ENCODE peak calls at places on chromosomes 4 and X, in seven cellular contexts. A, F, T, W, N, L and Q are unnamed samples.

GRCh38 chr4:138639018-138639876 is 376.3 kb upstream of the NOCT start:
- DNase-seq in A (no peak), F (no peak), T (peak; percentile 10), W (no peak), N (no peak), L (no peak), Q (no peak)

GRCh38 chr4:45063701-45064100 is 337.3 kb upstream of the GNPDA2 start:
- DNase-seq in A (peak; percentile 1), F (no peak), T (peak; percentile 26), W (no peak), N (no peak), L (no peak), Q (no peak)

GRCh38 chr4:189235599-189235998 is 705.1 kb upstream of the FRG1 start:
- DNase-seq in A (no peak), F (no peak), T (no peak), W (no peak), N (no peak), L (no peak), Q (no peak)

GRCh38 chrX:9466115-9466495 is 1.2 kb downstream of the TBL1X start:
- DNase-seq in A (peak; percentile 41), F (no peak), T (peak; percentile 65), W (no peak), N (peak; percentile 66), L (no peak), Q (no peak)

GRCh38 chr4:117949621-117950020 is 84.7 kb upstream of the NDST3 start:
- DNase-seq in A (no peak), F (no peak), T (no peak), W (no peak), N (no peak), L (no peak), Q (no peak)

GRCh38 chrX:150506020-150506419 is 62.4 kb upstream of the MTM1 start:
- DNase-seq in A (no peak), F (no peak), T (no peak), W (no peak), N (no peak), L (no peak), Q (no peak)

GRCh38 chr4:170109586-170110289 is 20.0 kb upstream of the AADAT start:
- DNase-seq in A (no peak), F (no peak), T (no peak), W (no peak), N (no peak), L (no peak), Q (no peak)

GRCh38 chr4:174398728-174399127 is 115.0 kb downstream of the CEP44 start:
- DNase-seq in A (no peak), F (no peak), T (no peak), W (no peak), N (peak; percentile 22), L (no peak), Q (no peak)

GRCh38 chrX:117839544-117839943 is 277.1 kb downstream of the KLHL13 start:
- DNase-seq in A (peak; percentile 15), F (no peak), T (peak; percentile 1), W (no peak), N (peak; percentile 3), L (no peak), Q (no peak)

GRCh38 chrX:8288590-8288989 is 117.5 kb upstream of the VCX2 start:
- DNase-seq in A (no peak), F (no peak), T (no peak), W (no peak), N (no peak), L (no peak), Q (no peak)

GRCh38 chrX:150696264-150696789 is 3.1 kb downstream of the MTMR1 start:
- DNase-seq in A (no peak), F (no peak), T (no peak), W (no peak), N (no peak), L (no peak), Q (peak; percentile 30)

GRCh38 chrX:103774070-103774642 is 2.5 kb upstream of the PLP1 start:
- DNase-seq in A (peak; percentile 17), F (peak; percentile 1), T (peak; percentile 28), W (peak; percentile 8), N (no peak), L (no peak), Q (no peak)

GRCh38 chr4:75672461-75673026 is 667 bp downstream of the G3BP2 start:
- DNase-seq in A (peak; percentile 67), F (peak; percentile 36), T (peak; percentile 66), W (peak; percentile 22), N (peak; percentile 78), L (no peak), Q (peak; percentile 68)

GRCh38 chrX:44580466-44580865 is 37.8 kb upstream of the FUNDC1 start:
- DNase-seq in A (no peak), F (no peak), T (no peak), W (no peak), N (no peak), L (peak; percentile 45), Q (no peak)

DNA sequence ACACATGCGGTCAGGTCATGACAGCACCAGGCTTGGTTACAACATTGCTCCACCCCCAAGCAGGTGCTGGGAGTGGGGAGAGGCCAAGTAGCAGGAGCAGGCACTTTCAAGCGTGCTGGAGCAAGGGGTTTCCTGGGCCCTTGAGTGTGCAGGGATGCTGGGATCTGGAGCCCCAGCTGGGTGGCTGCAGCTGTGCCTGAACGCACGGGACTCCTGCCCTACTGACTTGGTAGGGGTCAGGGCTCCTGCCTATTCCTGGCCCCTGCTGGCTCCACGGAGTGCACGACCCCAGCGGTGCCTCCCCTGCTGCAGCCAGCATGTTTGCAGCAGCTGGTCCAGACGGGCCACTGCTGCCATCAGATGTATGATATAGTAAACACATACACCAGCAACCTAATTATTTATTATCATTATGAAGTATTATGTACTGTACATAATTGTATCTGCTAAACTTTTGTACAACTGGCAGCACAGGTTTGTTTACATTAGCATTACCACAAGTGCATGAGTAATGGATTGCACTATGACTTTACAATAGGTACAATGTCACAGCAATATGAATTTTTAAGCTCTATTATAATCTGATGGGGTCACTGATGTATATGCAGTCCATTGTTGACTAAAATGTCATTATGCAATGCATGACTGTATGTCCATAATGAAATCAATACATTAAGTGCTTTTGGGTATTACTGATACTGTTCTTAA is 620.6 kb downstream of the RAPGEF2 start:
- DNase-seq in A (no peak), F (no peak), T (peak; percentile 10), W (no peak), N (no peak), L (no peak), Q (no peak)
- TF ChIP-seq CTCF in A (no peak), F (no peak), T (no peak), W (no peak), N (no peak), L (no peak), Q (no peak)

DNA sequence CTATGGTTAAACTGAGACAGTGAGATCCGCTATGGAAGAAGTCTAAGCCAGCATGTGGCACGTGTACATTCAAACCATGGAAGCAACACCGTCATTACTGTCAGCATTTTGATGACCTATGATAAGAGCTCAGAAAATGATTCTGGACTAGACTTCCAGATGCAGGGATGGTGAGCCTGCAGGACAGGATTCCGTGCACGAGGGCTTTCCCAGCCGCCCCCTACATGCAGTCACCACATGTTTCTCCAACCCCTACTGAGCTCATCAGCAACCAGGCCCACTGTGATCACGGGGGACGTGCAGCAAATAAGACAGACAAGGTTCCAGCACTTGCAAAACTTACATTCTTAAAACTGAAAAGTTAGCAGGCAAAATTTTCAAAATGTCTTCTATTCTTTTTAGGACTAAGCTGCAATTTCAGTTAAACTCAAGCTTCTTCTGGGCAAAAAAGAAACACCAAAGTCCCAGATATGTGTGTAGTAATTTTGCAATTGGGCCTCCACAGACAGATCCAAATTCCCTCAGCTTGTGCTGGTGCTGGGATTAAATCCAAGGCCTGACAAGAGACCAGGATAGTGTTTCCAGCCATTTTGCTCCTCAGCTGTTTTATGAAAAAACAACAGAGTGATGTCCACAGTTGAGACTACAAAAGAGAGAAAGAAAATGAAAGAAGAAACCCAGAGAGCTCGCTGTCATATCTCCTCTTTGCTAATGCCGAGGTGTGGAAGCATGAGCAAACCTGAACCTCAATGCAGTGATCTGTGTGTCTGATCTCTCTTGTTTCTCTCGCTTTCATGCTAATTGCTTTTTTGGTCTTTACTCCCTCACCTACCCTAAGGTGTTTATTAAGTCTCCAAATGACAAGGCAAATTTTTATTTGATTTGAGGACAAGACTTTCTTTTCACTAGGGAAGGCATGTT is 118.2 kb downstream of the AFAP1 start:
- DNase-seq in A (no peak), F (no peak), T (peak; percentile 67), W (no peak), N (no peak), L (no peak), Q (no peak)
- TF ChIP-seq REST in A (no peak), F (no peak), T (no peak), W (no peak), N (no peak), L (no peak), Q (no peak)

GRCh38 chr4:153789741-153790651 is 1.1 kb upstream of the SFRP2 start:
- DNase-seq in A (peak; percentile 97), F (no peak), T (peak; percentile 38), W (no peak), N (no peak), L (no peak), Q (no peak)

GRCh38 chr4:153792007-153792892 is 3.4 kb upstream of the SFRP2 start:
- DNase-seq in A (peak; percentile 96), F (no peak), T (peak; percentile 82), W (no peak), N (peak; percentile 37), L (no peak), Q (peak; percentile 18)

GRCh38 chr4:153788419-153789276 is at the start of gene SFRP2:
- DNase-seq in A (peak; percentile 96), F (no peak), T (peak; percentile 44), W (no peak), N (no peak), L (no peak), Q (no peak)

GRCh38 chr4:153792893-153793227 is 4.0 kb upstream of the SFRP2 start:
- DNase-seq in A (peak; percentile 73), F (no peak), T (no peak), W (no peak), N (no peak), L (no peak), Q (no peak)

DNA sequence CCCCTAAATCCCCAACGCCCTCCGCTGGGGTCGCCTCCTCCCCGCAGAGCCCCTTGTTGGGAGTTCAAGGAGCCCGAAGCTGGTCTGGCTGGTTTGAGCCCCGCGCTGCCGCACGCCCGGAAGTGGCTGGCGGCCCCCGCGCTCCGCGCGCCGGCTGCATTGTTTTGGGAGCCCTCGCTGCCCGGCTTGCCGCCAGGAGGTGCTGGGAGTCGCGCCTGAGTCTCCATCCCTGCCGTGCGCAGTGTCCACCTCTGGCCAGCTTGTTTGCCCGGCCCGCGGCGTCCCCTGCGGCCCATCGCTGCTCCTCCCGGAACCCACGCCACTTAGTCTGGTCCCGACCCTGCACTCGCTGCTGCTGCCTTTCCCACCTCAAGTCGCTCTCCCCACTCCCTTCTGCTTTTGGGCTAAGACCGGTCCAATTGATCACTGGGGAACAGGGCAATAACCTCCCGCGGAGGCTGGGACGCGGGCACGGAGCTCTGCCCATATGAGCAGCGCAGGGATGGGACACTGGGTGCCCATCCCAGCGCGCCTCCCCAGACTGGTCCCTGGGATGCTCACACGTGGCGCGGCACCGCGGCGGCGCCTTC is 2.2 kb upstream of the SFRP2 start:
- DNase-seq in A (peak; percentile 88), F (no peak), T (peak; percentile 78), W (no peak), N (no peak), L (no peak), Q (no peak)
- TF ChIP-seq POLR2AphosphoS5 in A (peak; percentile 41), F (no peak), T (no peak), W (no peak), N (no peak), L (no peak), Q (no peak)

GRCh38 chrX:108020631-108021030 is 24.2 kb upstream of the VSIG1 start:
- DNase-seq in A (peak; percentile 50), F (no peak), T (no peak), W (peak; percentile 4), N (peak; percentile 21), L (no peak), Q (no peak)
- TF ChIP-seq CTCF in A (peak; percentile 63), F (peak; percentile 47), T (peak; percentile 60), W (peak; percentile 48), N (peak; percentile 58), L (peak; percentile 69), Q (no peak)

GRCh38 chr4:3085948-3086670 is 11.6 kb downstream of the HTT start:
- DNase-seq in A (no peak), F (no peak), T (no peak), W (no peak), N (no peak), L (no peak), Q (no peak)
- TF ChIP-seq REST in A (no peak), F (no peak), T (no peak), W (no peak), N (no peak), L (no peak), Q (no peak)